ENCODE peak calls at places on chromosomes 3 and 15, in four cellular contexts. H, K, W and U are unnamed samples. For H3K4me1, the result is how much of the 10 kb centered on the place peaks cover.

GRCh38 chr3:136778865-136779264 is 26.7 kb upstream of the STAG1 start:
- DNase-seq in H (no peak), K (no peak), W (peak), U (no peak)

GRCh38 chr15:76006136-76006778 is 6.0 kb downstream of the NRG4 start:
- DNase-seq in H (no peak), K (no peak), W (no peak), U (no peak)

GRCh38 chr3:161069441-161070251 is 35.5 kb downstream of the B3GALNT1 start:
- DNase-seq in H (no peak), K (no peak), W (peak), U (peak)

GRCh38 chr3:69082805-69083204 is 1.9 kb upstream of the ARL6IP5 start:
- DNase-seq in H (no peak), K (no peak), W (peak), U (peak)

GRCh38 chr3:54424283-54424682 is 301.9 kb downstream of the CACNA2D3 start:
- DNase-seq in H (no peak), K (no peak), W (no peak), U (no peak)

GRCh38 chr3:24686764-24687163 is 192.1 kb upstream of the THRB start:
- DNase-seq in H (no peak), K (no peak), W (peak), U (no peak)

GRCh38 chr3:8536106-8537052 is 34.8 kb downstream of the LMCD1 start:
- DNase-seq in H (no peak), K (no peak), W (peak), U (no peak)

GRCh38 chr3:123892195-123892594 is 8.1 kb upstream of the MYLK start:
- DNase-seq in H (no peak), K (no peak), W (no peak), U (no peak)

GRCh38 chr3:159764211-159765024 is 224.2 kb upstream of the IL12A start:
- DNase-seq in H (peak), K (no peak), W (peak), U (peak)

GRCh38 chr15:54605556-54605955 is 591.2 kb downstream of the RSL24D1 start:
- DNase-seq in H (no peak), K (no peak), W (no peak), U (no peak)

GRCh38 chr3:122012821-122013220 is 9.2 kb downstream of the ILDR1 start:
- DNase-seq in H (no peak), K (no peak), W (no peak), U (no peak)

GRCh38 chr15:92672102-92672501 is 16.5 kb upstream of the FAM174B start:
- DNase-seq in H (no peak), K (no peak), W (no peak), U (no peak)

GRCh38 chr3:165206454-165207266 is 10.5 kb upstream of the SLITRK3 start:
- DNase-seq in H (peak), K (no peak), W (peak), U (peak)

GRCh38 chr3:165393458-165393857 is 197.3 kb upstream of the SLITRK3 start:
- DNase-seq in H (no peak), K (no peak), W (no peak), U (no peak)

GRCh38 chr15:90201944-90202375 is 830 bp downstream of the SEMA4B start:
- DNase-seq in H (peak), K (no peak), W (no peak), U (no peak)

GRCh38 chr15:90203473-90203872 is 2.3 kb downstream of the SEMA4B start:
- DNase-seq in H (no peak), K (no peak), W (no peak), U (no peak)

GRCh38 chr15:90201150-90201943 is at the start of gene SEMA4B:
- DNase-seq in H (peak), K (peak), W (peak), U (peak)

GRCh38 chr15:90203922-90204321 is 2.8 kb downstream of the SEMA4B start:
- DNase-seq in H (no peak), K (no peak), W (no peak), U (peak)

GRCh38 chr15:90202929-90203328 is 1.8 kb downstream of the SEMA4B start:
- DNase-seq in H (no peak), K (no peak), W (no peak), U (no peak)
- H3K4me3 ChIP-seq in H (no peak), K (no peak), W (no peak), U (no peak)

GRCh38 chr3:185727873-185728272 is 97.0 kb downstream of the IGF2BP2 start:
- DNase-seq in H (no peak), K (no peak), W (no peak), U (no peak)
- H3K4me1 ChIP-seq in H (under half), K (under half), W (under half), U (under half)

DNA sequence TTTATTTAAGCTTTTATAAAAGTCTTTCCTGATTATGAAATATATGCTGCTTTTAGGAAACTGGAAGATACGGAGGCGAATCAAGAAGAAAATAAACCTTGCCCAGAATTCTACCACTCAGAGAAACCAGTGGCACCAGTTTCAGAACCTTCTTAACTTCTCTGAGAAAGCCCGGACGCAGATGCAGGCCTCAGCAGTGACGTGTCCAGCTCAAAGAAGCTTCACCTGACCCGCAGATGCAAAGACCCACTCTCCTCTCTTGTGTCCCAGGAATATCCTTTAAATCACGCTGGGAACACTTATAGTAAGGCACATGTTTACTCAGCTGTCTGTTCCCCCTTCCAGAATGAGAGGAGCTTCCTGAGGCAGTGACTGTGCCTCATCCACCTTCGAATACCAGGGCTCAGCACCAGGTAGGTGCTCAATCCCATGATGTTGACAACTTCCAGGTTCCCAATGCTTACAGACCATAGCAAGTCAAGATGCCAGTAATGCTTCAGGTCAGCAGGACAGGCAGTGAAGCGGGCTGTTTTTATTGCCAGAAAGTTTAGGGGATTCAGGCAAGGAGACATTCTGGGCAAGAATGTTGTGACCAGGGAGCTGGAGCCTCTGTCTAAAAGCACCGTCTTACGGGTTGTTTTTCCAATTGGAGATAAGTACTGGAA is 39.9 kb upstream of the LDHAL6B start:
- DNase-seq in H (no peak), K (no peak), W (no peak), U (no peak)
- H3K27ac ChIP-seq in H (no peak), K (no peak), W (peak), U (no peak)

DNA sequence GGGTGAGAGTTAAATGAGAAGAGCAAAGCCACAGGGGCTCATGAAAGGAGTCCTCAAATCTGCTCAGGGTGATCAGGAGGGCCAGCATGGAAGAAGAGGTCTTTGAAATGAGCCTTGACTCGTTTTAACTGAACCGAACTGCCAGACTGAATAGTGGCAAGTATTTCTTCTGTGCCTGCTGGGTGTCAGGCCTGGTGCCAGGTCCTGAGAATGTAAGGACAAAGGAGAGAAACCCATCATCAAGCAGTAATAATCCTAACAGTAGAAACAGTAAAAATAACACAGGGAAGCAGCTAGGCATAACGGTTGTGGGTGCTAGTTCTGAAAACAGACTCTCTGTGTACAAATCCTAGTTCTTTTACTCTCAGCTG is 40.4 kb upstream of the SMAD3 start:
- DNase-seq in H (no peak), K (no peak), W (no peak), U (no peak)
- H3K4me3 ChIP-seq in H (no peak), K (no peak), W (no peak), U (no peak)

DNA sequence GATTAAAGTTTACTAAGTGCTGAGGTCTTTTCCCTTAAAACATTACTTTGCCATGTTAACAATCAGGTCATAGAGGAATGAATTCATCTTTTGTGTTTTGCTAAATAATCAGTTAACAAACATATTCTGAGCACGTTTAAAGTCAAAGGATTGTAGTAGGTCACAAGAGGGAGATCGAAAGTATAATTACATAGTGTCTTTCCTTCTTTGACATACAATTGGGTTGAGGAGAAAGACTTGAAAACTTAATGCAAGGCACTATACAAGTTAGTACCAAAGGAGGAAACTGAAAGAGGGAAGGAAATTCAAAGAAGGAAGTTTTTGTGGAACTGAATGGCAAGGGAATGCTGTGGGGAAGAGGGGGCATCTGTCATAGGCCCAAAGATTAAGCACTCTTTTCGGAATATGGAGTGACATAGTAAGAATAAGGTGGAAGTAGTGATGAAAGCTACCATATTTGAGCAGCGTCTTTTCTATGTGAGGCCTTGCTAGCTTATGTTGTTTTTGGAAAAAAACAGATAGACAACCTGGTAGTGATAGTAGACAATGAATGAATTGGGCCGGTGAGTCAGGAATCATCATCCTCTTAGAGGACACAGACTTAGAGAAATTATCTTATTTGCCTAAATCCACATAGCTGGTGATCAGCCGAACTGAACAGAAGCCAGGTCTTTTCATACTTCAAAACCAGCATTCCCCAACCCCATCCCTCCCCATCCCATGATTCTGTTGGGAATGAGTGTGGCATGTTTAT is 10.1 kb downstream of the MBNL1 start:
- DNase-seq in H (no peak), K (no peak), W (no peak), U (no peak)
- H3K4me1 ChIP-seq in H (under half), K (half or more), W (under half), U (under half)

DNA sequence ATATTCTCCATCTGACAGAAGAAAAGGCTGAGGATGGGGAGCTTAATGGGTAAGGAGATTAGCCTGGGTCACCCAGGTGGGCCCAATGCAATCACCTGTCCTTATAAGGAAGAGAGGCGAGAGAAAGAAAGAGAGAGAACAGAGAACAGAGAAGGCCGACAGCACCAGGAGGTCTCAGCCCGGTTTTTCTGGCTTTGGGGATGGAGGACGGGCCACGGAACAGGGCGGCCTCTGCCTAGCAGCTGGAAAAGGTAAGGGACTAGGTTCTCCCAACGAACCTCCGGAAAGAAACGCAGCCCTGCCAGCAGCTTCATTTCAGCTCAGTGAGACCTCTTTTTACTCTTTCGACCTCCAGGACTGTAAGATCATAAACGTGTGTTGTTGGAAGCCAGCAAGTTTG is 196.0 kb upstream of the LYSMD4 start:
- DNase-seq in H (peak), K (no peak), W (no peak), U (no peak)
- H3K27ac ChIP-seq in H (no peak), K (no peak), W (no peak), U (no peak)

DNA sequence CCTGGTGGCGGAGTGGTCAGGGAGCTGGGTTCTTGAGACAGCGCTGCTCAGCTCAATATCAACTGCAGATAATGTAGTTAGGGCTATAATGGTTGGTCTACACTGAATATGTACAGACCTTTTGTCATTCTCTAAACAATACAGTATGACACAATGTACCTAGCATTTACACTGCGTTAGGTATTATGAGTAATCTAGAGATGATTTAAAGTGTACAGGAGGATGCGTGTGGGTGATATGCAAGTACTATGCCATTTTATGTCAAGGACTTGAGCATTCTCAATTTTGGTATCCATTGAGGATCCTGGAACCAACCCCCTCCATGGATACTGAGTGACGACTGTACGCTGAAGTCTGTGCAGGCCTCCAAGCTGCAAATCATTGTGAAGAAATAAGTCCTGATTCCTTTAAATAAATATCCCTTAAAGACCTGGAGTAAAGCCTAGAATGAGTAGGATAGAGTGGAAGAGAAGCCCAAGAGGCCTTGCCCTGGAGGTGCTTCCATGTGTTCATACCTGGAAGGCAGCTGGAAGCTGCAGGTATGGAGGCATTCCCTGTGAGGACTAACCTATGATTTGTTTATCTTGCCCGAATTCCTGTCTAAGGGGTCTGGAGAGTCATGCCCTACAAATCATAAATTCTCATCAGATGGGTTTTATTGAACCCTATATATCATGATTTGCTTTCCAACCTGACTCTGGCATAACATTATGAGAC is 15.7 kb upstream of the RTP1 start:
- DNase-seq in H (no peak), K (no peak), W (no peak), U (no peak)
- H3K4me3 ChIP-seq in H (no peak), K (no peak), W (no peak), U (no peak)

GRCh38 chr3:56778904-56779303 is 22.8 kb downstream of the ARHGEF3 start:
- DNase-seq in H (no peak), K (no peak), W (no peak), U (no peak)

GRCh38 chr3:56773588-56774330 is 28.0 kb downstream of the ARHGEF3 start:
- DNase-seq in H (no peak), K (no peak), W (no peak), U (no peak)

GRCh38 chr3:56775356-56775914 is 26.3 kb downstream of the ARHGEF3 start:
- DNase-seq in H (peak), K (no peak), W (no peak), U (no peak)

GRCh38 chr3:56776551-56776950 is 25.2 kb downstream of the ARHGEF3 start:
- DNase-seq in H (no peak), K (no peak), W (no peak), U (no peak)

DNA sequence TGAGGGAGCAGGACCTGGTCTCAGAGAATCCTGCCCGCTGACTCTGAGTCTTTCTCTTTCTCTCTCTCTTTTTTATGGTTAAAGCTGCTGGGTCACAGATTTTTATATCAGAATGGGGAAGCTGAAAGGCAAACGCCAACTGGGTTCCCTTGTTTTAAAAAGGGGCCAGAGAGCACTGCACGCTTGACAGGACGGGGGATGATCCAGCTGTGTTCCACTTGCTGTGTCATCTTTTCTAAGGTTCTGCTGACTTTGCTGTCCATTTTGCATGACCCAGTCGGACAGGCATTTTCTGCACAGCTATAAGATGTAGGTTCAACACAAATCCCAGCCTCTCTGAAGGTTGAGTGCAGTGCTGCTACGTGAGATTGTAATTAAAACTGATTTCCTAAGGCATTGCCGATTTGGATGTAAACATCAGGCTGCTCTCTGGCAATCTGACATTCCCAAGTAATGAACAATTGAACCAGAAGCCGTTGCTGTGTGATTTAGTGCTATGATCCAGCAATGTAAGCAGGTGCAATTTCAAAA is 25.8 kb downstream of the ARHGEF3 start:
- DNase-seq in H (no peak), K (no peak), W (peak), U (no peak)
- H3K4me1 ChIP-seq in H (under half), K (half or more), W (under half), U (under half)

GRCh38 chr15:37056894-37057205 is 43.5 kb downstream of the MEIS2 start:
- DNase-seq in H (peak), K (no peak), W (no peak), U (no peak)
- H3K27ac ChIP-seq in H (peak), K (no peak), W (no peak), U (no peak)